ENCODE peak calls at places on chromosomes 3 and 15, in six cellular contexts. Z, W, L, R, S and B are unnamed samples.

GRCh38 chr3:69143605-69144004 is 21.2 kb upstream of the LMOD3 start:
- DNase-seq in S (no peak), Z (no peak), W (peak), R (no peak), L (peak), B (peak)

GRCh38 chr3:79111375-79112052 is 656.3 kb downstream of the ROBO1 start:
- DNase-seq in S (peak), R (no peak), W (peak), Z (no peak), L (no peak), B (peak)

GRCh38 chr3:135056084-135056730 is 261.1 kb downstream of the EPHB1 start:
- DNase-seq in Z (no peak), L (no peak), R (no peak), W (no peak), S (no peak), B (no peak)

GRCh38 chr3:167691366-167691765 is 37.6 kb upstream of the WDR49 start:
- DNase-seq in L (no peak), Z (no peak), W (peak), R (no peak), S (no peak), B (no peak)

GRCh38 chr15:63079938-63080626 is 37.5 kb downstream of the TPM1 start:
- DNase-seq in S (no peak), W (no peak), Z (no peak), L (peak), R (no peak), B (no peak)

GRCh38 chr3:113607219-113607596 is 74.9 kb downstream of the SIDT1 start:
- DNase-seq in R (no peak), W (no peak), Z (no peak), L (no peak), S (no peak), B (no peak)

GRCh38 chr3:69866988-69867720 is 127.9 kb downstream of the MITF start:
- DNase-seq in L (peak), R (no peak), W (peak), S (no peak), Z (no peak), B (peak)

GRCh38 chr15:47364671-47365141 is 352.6 kb upstream of the SEMA6D start:
- DNase-seq in S (no peak), W (no peak), R (no peak), Z (no peak), L (no peak), B (no peak)

GRCh38 chr15:83855956-83856355 is 202.0 kb downstream of the ADAMTSL3 start:
- DNase-seq in R (no peak), S (no peak), W (no peak), Z (no peak), L (peak), B (no peak)

GRCh38 chr15:63559753-63560152 is 37.4 kb upstream of the FBXL22 start:
- DNase-seq in W (no peak), Z (no peak), L (no peak), R (no peak), S (no peak), B (no peak)

GRCh38 chr3:184491867-184492615 is 69.5 kb upstream of the EPHB3 start:
- DNase-seq in Z (no peak), S (no peak), W (no peak), L (no peak), R (peak), B (no peak)

GRCh38 chr3:172201990-172202318 is 162.6 kb downstream of the FNDC3B start:
- DNase-seq in Z (peak), R (no peak), W (peak), S (peak), L (peak), B (peak)

GRCh38 chr3:33238923-33239322 is 20.3 kb upstream of the SUSD5 start:
- DNase-seq in W (no peak), S (no peak), L (no peak), R (no peak), Z (no peak), B (no peak)

GRCh38 chr3:54999801-55000200 is 71.9 kb upstream of the LRTM1 start:
- DNase-seq in L (no peak), Z (no peak), W (no peak), R (no peak), S (no peak), B (peak)

GRCh38 chr3:52123106-52123708 is 31.0 kb downstream of the POC1A start:
- DNase-seq in L (peak), R (peak), Z (peak), S (peak), W (peak), B (peak)

GRCh38 chr3:33717616-33717865 is 513 bp downstream of the CLASP2 start:
- DNase-seq in S (peak), Z (peak), W (no peak), R (peak), L (peak), B (peak)

GRCh38 chr15:91227062-91227461 is 127.0 kb downstream of the SV2B start:
- DNase-seq in L (no peak), Z (no peak), R (no peak), W (no peak), S (no peak), B (no peak)

GRCh38 chr3:135097276-135097946 is 302.4 kb downstream of the EPHB1 start:
- DNase-seq in L (no peak), S (no peak), Z (no peak), R (no peak), W (no peak), B (no peak)

GRCh38 chr3:73547427-73548036 is 77.2 kb downstream of the PDZRN3 start:
- DNase-seq in R (no peak), L (peak), S (peak), Z (peak), W (peak), B (peak)

GRCh38 chr3:61667417-61668213 is 106.2 kb downstream of the PTPRG start:
- DNase-seq in Z (no peak), R (no peak), W (peak), S (peak), L (peak), B (peak)

GRCh38 chr15:68586274-68586961 is 7.6 kb downstream of the CORO2B start:
- DNase-seq in W (peak), R (no peak), L (peak), S (no peak), Z (peak), B (peak)

GRCh38 chr3:178291555-178291954 is 244.7 kb upstream of the KCNMB2 start:
- DNase-seq in W (no peak), S (no peak), R (no peak), Z (no peak), L (no peak), B (no peak)

GRCh38 chr15:45376300-45376928 is 1.9 kb downstream of the GATM start:
- DNase-seq in S (no peak), Z (no peak), R (no peak), L (no peak), W (no peak), B (no peak)

GRCh38 chr15:45377630-45378148 is 655 bp downstream of the GATM start:
- DNase-seq in R (no peak), Z (peak), L (no peak), W (no peak), S (no peak), B (no peak)

GRCh38 chr15:45376967-45377629 is 1.2 kb downstream of the GATM start:
- DNase-seq in R (no peak), Z (no peak), S (no peak), L (no peak), W (no peak), B (no peak)

GRCh38 chr15:45378913-45379262 is 544 bp upstream of the GATM start:
- DNase-seq in Z (no peak), L (no peak), W (no peak), R (no peak), S (no peak), B (no peak)

GRCh38 chr15:45378149-45378912 is at the start of gene GATM:
- DNase-seq in Z (peak), W (peak), R (peak), L (peak), S (peak), B (peak)
- TF ChIP-seq CTCF in Z (peak), W (peak), R (peak), L (peak), S (peak), B (peak)

GRCh38 chr3:120908803-120909601 is 997 bp downstream of the STXBP5L start:
- DNase-seq in S (no peak), R (no peak), L (no peak), W (no peak), Z (peak), B (no peak)

GRCh38 chr3:120908030-120908802 is at the start of gene STXBP5L:
- DNase-seq in W (peak), L (peak), R (peak), S (peak), Z (peak), B (peak)

GRCh38 chr3:120909602-120909878 is 1.5 kb downstream of the STXBP5L start:
- DNase-seq in S (no peak), Z (no peak), L (no peak), R (no peak), W (no peak), B (no peak)

GRCh38 chr3:120907659-120908029 is 361 bp upstream of the STXBP5L start:
- DNase-seq in L (no peak), S (no peak), Z (peak), W (no peak), R (no peak), B (no peak)
- H3K4me3 ChIP-seq in L (no peak), S (no peak), Z (peak), W (no peak), R (peak), B (peak)

DNA sequence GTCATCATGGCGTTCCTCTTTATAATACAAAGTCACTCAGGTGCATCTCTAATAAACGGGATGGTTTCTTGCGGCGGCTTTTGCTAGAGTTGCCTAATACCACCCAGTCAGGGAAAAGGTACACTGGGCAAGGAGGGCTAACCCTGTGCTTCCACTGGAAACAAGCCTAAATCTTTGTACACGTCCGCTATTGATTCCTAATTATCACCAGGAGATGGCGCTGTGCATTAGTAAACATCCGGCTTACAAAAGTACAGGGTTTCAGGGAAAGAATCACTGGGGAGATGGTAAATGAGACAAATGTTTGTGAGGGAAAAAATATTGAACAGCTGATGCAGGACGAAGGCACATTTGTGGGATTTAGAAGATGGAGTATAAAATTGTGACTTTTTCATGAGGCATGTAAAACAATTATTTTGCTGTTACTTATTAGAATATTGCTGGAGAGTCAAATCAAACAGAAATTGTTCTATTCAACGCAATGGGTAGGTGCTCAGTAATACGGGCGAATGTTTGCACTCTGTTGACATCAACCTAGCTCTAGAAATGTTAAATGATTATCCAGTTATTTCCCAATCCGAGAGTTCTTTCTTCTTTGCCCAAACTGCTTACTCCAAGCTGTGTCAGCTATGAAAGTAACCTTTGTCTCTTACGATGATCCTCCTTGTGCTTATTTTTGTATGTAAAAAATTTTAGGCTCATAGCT is 50.6 kb downstream of the GMNC start:
- DNase-seq in W (peak), L (peak), R (no peak), S (peak), Z (no peak), B (peak)
- TF ChIP-seq CTCF in W (peak), L (peak), R (peak), S (peak), Z (peak), B (peak)

GRCh38 chr15:70412717-70413266 is 315.1 kb upstream of the TLE3 start:
- DNase-seq in L (no peak), R (no peak), S (no peak), Z (no peak), W (no peak), B (no peak)
- H3K4me3 ChIP-seq in L (no peak), R (no peak), S (no peak), Z (no peak), W (no peak), B (no peak)

GRCh38 chr3:154684440-154684839 is 254.4 kb upstream of the GPR149 start:
- DNase-seq in Z (no peak), R (no peak), L (no peak), W (no peak), S (no peak), B (no peak)

GRCh38 chr3:154678271-154678670 is 248.3 kb upstream of the GPR149 start:
- DNase-seq in R (no peak), L (no peak), W (no peak), S (no peak), Z (no peak), B (no peak)

DNA sequence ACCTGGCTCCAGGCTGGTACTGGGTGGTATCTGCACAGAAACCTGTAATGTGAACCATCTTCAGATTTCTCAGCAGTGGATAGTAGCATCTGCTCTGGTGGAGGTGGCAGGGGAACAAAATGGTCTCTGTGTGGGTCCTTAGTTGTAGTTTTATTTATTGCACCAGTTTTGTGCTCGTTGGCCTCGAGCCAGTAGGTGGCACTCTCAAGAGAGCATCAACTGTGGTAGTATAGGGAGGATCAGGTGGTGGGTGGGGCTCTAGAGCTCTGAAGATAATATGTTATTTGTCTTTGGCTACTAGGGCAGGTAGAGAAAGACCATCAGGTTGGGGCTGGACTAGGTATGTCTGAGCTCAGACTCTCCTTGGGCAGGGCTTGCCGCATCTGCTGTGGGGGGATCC is 254.0 kb upstream of the GPR149 start:
- DNase-seq in L (no peak), S (no peak), W (no peak), Z (no peak), R (no peak), B (no peak)
- TF ChIP-seq CTCF in L (no peak), S (no peak), W (no peak), Z (no peak), R (no peak), B (no peak)

GRCh38 chr3:174442317-174442682 is 416.8 kb upstream of the NAALADL2 start:
- DNase-seq in L (peak), Z (no peak), S (peak), W (no peak), R (no peak), B (no peak)
- H3K4me3 ChIP-seq in L (peak), Z (no peak), S (peak), W (peak), R (peak), B (peak)

GRCh38 chr3:66014056-66014455 is 24.7 kb downstream of the MAGI1 start:
- DNase-seq in S (no peak), Z (no peak), L (no peak), R (no peak), W (no peak), B (no peak)

GRCh38 chr3:66012711-66013110 is 26.0 kb downstream of the MAGI1 start:
- DNase-seq in S (no peak), W (no peak), Z (no peak), L (no peak), R (no peak), B (no peak)

GRCh38 chr3:66014641-66015040 is 24.1 kb downstream of the MAGI1 start:
- DNase-seq in R (no peak), W (no peak), L (no peak), Z (no peak), S (no peak), B (no peak)

GRCh38 chr3:66011098-66011655 is 27.5 kb downstream of the MAGI1 start:
- DNase-seq in L (no peak), W (no peak), Z (no peak), S (no peak), R (no peak), B (no peak)

DNA sequence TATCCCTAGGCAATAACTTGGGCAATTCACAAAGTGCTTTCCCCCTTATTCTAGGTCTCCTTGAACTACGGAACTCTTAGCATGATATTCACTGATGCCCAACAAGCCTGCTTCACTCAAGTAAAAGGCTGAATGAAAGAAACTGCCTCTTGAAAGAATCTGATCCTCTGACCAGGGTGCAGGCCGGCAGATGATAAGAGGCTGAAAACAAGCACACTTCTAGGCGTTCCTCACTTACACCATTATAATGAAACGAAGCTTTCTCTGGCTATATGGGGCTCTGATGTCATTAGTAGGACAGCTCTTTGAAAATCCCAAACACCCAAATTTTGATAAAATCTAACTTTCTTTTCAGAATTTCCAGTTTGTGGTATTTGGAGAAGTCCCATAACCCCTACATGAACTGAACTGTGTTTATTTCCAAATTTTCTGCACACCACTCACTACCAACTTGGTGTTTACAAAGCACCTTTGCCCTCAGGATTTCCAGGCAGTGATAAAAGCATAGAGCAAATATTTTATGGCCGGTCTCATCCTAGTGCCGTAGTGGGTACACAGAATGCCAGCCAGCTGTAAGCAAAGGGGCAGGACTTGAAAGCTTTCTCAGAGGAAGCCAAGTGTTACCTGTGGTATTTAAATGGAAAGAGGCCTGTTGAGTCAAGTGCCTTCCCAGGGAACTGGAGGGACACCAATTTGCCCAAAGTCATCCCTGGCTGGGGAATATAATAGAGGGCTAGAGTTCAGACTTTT is 28.2 kb downstream of the MAGI1 start:
- DNase-seq in W (no peak), Z (no peak), R (no peak), L (no peak), S (no peak), B (no peak)
- TF ChIP-seq CTCF in W (no peak), Z (no peak), R (no peak), L (no peak), S (no peak), B (no peak)

GRCh38 chr15:33069161-33069560 is 125.4 kb downstream of the FMN1 start:
- DNase-seq in S (no peak), Z (no peak), R (no peak), L (no peak), W (no peak), B (no peak)
- H3K4me3 ChIP-seq in S (no peak), Z (no peak), R (no peak), L (no peak), W (no peak), B (no peak)

DNA sequence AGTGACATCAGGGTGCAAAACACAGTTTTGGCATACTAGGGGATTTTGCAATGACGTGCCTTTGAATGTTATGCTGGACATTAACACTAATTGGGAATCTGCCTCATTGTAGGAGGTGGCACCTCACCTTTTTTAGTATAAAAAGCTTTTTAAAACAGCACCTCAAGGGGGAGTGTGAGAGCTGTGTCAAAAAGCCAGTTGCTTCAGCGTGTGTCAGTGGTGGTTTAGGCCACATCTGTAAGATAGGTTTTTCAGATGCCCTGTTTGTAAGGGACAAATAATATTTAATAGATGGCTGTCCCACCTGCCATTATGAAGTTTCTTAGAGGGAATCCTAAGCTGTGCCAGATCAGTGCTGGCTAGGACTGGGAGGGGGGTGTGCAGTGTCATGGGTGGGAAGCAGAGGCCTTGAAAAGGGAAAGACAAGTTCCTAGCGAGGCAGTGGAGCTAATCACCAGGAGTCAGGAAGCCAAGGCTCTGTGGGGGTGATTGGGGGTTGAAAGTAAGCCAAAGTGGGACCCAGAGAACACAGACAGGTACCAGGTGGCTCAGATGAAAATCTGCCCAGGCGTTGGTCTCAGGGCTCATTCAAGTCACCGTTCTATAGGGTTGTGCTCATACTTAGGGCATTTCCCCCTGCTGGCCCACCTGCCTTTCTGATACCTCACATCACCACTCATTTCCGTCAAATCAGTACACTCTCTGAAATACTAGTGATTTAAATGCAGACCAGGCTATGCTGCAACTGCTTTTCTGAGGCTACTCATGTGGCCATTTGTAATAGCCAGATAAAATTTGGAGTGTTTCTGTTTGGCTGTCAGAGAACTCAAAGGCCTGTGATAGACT is 120.5 kb downstream of the BBX start:
- DNase-seq in W (no peak), S (no peak), L (peak), R (no peak), Z (no peak), B (no peak)
- TF ChIP-seq CTCF in W (no peak), S (peak), L (peak), R (no peak), Z (no peak), B (peak)

GRCh38 chr3:128482857-128483656 is 9.9 kb downstream of the GATA2 start:
- DNase-seq in S (peak), L (peak), W (peak), R (peak), Z (peak), B (peak)
- H3K4me3 ChIP-seq in S (no peak), L (no peak), W (peak), R (peak), Z (peak), B (peak)